ENCODE peak calls at places on chromosomes 12 and 14, in seven cellular contexts. J is trophoblast cell, N is neuronal stem cell, S is H1, B is IMR-90, P is mesendoderm, G is mesenchymal stem cell. K is an unnamed sample.

GRCh38 chr12:101779626-101780025 is 40.4 kb upstream of the SYCP3 start:
- DNase-seq in J (no peak), B (no peak), N (no peak), G (no peak), P (no peak), S (no peak), K (no peak)

GRCh38 chr12:14959126-14959440 is 2.3 kb downstream of the ARHGDIB start:
- DNase-seq in B (no peak), S (no peak), J (no peak), G (no peak), N (no peak), P (no peak), K (no peak)

GRCh38 chr14:70130498-70130897 is 58.3 kb downstream of the SLC8A3 start:
- DNase-seq in G (no peak), P (no peak), N (no peak), J (no peak), B (no peak), S (no peak), K (no peak)

GRCh38 chr14:73289308-73289707 is 52.0 kb downstream of the PAPLN start:
- DNase-seq in G (no peak), J (no peak), P (no peak), B (no peak), N (no peak), S (no peak), K (no peak)

GRCh38 chr14:74405663-74406062 is 20.3 kb downstream of the SYNDIG1L start:
- DNase-seq in N (no peak), P (no peak), S (no peak), J (no peak), G (no peak), B (no peak), K (no peak)

GRCh38 chr14:69633238-69633637 is 21.8 kb downstream of the SUSD6 start:
- DNase-seq in B (no peak), J (no peak), G (no peak), S (no peak), N (no peak), P (peak; percentile 37), K (no peak)

GRCh38 chr12:108576660-108577234 is 14.4 kb downstream of the ISCU start:
- DNase-seq in S (no peak), B (no peak), P (no peak), N (no peak), G (no peak), J (no peak), K (peak; percentile 20)

GRCh38 chr14:80602931-80603330 is 338.6 kb downstream of the CEP128 start:
- DNase-seq in G (no peak), J (no peak), B (no peak), P (no peak), S (no peak), N (no peak), K (no peak)

GRCh38 chr12:98840325-98840724 is 195.2 kb downstream of the APAF1 start:
- DNase-seq in N (no peak), J (no peak), B (no peak), P (no peak), S (no peak), G (no peak), K (no peak)

GRCh38 chr12:65464930-65465329 is 186.4 kb downstream of the MSRB3 start:
- DNase-seq in J (no peak), P (no peak), N (no peak), S (no peak), G (peak; percentile 80), B (peak; percentile 96), K (no peak)

GRCh38 chr14:63431466-63431865 is 111.7 kb downstream of the PPP2R5E start:
- DNase-seq in J (no peak), G (peak; percentile 16), B (no peak), P (no peak), N (no peak), S (no peak), K (no peak)

GRCh38 chr12:98185606-98186005 is 329.8 kb upstream of the TMPO start:
- DNase-seq in N (no peak), S (no peak), P (no peak), J (no peak), B (peak; percentile 8), G (no peak), K (no peak)

GRCh38 chr12:25014961-25015360 is 66.1 kb upstream of the BCAT1 start:
- DNase-seq in N (no peak), J (no peak), G (no peak), B (peak; percentile 61), S (no peak), P (no peak), K (no peak)

GRCh38 chr12:14774074-14774943 is 29.0 kb downstream of the WBP11 start:
- DNase-seq in N (peak; percentile 87), S (peak; percentile 91), J (peak; percentile 95), G (peak; percentile 97), P (peak; percentile 98), B (peak; percentile 94), K (peak; percentile 98)

GRCh38 chr14:74476607-74477006 is 16.5 kb downstream of the NPC2 start:
- DNase-seq in N (peak; percentile 53), S (no peak), B (no peak), J (no peak), P (peak; percentile 67), G (no peak), K (no peak)

GRCh38 chr12:42812086-42812485 is 222.5 kb upstream of the PRICKLE1 start:
- DNase-seq in P (no peak), S (no peak), J (no peak), G (no peak), N (no peak), B (no peak), K (no peak)

GRCh38 chr12:69685810-69686209 is 13.3 kb downstream of the BEST3 start:
- DNase-seq in S (no peak), N (no peak), J (no peak), P (no peak), B (peak; percentile 81), G (no peak), K (no peak)

GRCh38 chr14:68144051-68144681 is 324.6 kb downstream of the RAD51B start:
- DNase-seq in S (no peak), J (no peak), P (no peak), N (no peak), B (peak; percentile 11), G (no peak), K (no peak)

DNA sequence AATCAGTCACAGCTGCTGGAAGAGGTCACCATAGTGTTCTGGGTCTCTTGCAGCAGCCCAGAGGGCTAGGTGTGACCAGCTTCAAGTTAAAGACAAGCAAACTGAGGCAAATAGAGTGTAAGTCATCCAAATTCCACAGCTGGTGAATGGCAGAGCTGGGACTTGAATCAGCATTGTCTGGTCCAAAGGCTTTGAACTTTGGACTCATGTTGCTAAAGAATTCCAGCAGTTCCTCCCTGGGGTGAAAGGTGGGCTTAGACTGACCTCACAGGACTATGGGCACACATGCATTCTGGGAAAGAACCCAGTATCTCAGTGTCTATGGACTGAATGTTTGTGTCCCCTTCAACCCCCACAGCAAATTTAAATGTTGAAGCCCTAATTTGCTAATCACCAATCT is 54.8 kb downstream of the TUNAR start:
- DNase-seq in G (no peak), S (no peak), P (no peak), N (no peak), J (no peak), B (no peak), K (no peak)
- H2BK120ac ChIP-seq in G (no peak overlapping the region), S (no peak overlapping the region), P (no peak overlapping the region), N (no peak overlapping the region), J (no peak overlapping the region), B (no peak overlapping the region), K (no peak overlapping the region)

GRCh38 chr12:121829250-121829918 is 25.6 kb downstream of the SETD1B start:
- DNase-seq in G (no peak), S (no peak), B (no peak), P (no peak), J (no peak), N (no peak), K (peak; percentile 19)

GRCh38 chr12:121830588-121831265 is 26.9 kb downstream of the SETD1B start:
- DNase-seq in G (no peak), B (no peak), P (no peak), J (no peak), N (no peak), S (no peak), K (peak; percentile 20)

GRCh38 chr12:121828826-121829225 is 25.0 kb downstream of the SETD1B start:
- DNase-seq in N (no peak), J (no peak), G (no peak), S (no peak), P (no peak), B (no peak), K (no peak)

GRCh38 chr12:121830134-121830533 is 26.3 kb downstream of the SETD1B start:
- DNase-seq in N (no peak), P (no peak), B (no peak), S (no peak), G (no peak), J (no peak), K (peak; percentile 25)

GRCh38 chr12:121831571-121832235 is 27.0 kb downstream of the HPD start:
- DNase-seq in G (no peak), S (no peak), J (no peak), P (no peak), B (no peak), N (no peak), K (peak; percentile 21)
- H2BK120ac ChIP-seq in G (no peak overlapping the region), S (no peak overlapping the region), J (no peak overlapping the region), P (no peak overlapping the region), B (no peak overlapping the region), N (no peak overlapping the region), K (no peak overlapping the region)

DNA sequence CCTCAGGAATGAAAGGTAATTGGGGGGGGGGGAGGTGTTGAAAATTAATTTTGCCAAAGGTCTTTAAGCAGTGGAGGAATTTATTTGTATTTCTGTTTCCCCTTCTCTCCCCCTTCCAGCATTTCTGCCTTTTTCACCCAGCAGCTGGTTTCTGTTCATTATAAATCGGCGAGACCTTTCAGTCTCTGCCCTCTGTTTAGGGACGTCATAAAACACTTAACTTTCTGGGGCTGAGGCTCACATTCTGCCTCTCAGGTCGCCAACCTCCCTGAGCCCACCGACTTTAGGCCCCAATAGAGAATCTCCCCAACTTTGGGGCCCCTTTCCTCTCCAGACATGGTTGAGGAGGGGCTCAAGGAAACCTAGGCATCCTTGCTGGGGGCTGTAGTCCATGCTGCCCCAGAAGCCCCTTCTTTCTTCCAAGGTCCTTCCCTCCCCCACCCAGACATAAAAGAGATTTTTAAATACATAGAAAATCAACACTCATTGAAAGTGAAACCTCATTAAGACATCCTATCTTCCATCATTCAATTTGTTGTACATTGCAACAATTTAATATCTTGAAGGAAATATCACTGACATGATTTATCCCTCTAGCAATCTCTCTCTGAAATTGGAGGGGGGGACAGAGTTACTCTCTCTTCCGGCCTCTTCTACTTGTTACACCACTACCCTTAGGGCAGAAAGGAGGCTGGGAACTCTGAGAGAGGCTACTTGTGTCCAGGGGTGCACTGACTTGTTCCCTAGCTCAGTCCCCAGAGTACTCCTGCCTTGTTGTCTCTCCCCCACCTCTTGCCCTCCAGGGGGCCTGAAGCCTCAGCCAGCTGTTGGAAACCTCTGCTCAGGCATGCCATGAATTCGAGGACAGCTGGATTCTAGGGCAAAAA is 2.5 kb upstream of the HOXC6 start:
- DNase-seq in G (peak; percentile 61), S (no peak), B (no peak), N (no peak), J (no peak), P (no peak), K (no peak)
- H2BK120ac ChIP-seq in G (peak overlapping the region; percentile 89), S (no peak overlapping the region), B (no peak overlapping the region), N (no peak overlapping the region), J (no peak overlapping the region), P (no peak overlapping the region), K (no peak overlapping the region)

DNA sequence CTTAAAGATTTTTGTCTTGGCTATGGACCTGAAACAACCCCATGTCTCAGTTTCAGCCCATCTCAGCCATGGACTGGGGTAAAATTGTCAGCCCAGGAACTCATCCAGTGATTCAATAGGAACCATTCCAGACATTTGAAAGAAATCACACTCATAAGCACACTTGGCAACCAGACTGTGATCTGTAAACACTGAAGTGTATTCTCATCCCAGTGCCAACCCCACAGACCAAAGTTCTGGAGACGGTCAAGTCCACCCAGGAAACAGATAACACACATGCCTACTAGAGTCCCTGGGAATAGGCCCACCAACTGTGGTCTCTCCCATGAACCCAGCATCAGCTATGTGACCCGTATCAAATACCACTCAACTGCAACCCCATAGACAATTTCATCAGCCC is 804.6 kb downstream of the TRHDE start:
- DNase-seq in P (no peak), S (no peak), B (no peak), N (no peak), G (no peak), J (no peak), K (no peak)
- H2BK120ac ChIP-seq in P (no peak overlapping the region), S (no peak overlapping the region), B (no peak overlapping the region), N (no peak overlapping the region), G (no peak overlapping the region), J (no peak overlapping the region), K (no peak overlapping the region)